ENCODE peak calls at places on chromosomes 11 and 22, in eight cellular contexts. W, E, Z, O, B, D, M and S are unnamed samples.

GRCh38 chr11:15336016-15336415 is 221.3 kb downstream of the INSC start:
- DNase-seq in W (no peak), E (no peak), Z (no peak), O (no peak), B (no peak), D (no peak), M (no peak), S (no peak)

GRCh38 chr22:25085930-25086901 is 113.4 kb upstream of the CRYBB3 start:
- DNase-seq in W (no peak), E (peak; percentile 47), Z (peak; percentile 30), O (no peak), B (no peak), D (peak; percentile 36), M (no peak), S (peak; percentile 89)

GRCh38 chr22:37287550-37287951 is 5.2 kb downstream of the CYTH4 start:
- DNase-seq in W (no peak), E (no peak), Z (no peak), O (no peak), B (no peak), D (no peak), M (no peak), S (no peak)

GRCh38 chr11:1873048-1873812 is 18.5 kb downstream of the PRR33 start:
- DNase-seq in W (peak; percentile 68), E (no peak), Z (no peak), O (no peak), B (no peak), D (peak; percentile 20), M (no peak), S (no peak)

GRCh38 chr22:41976961-41977566 is 7.8 kb downstream of the SEPTIN3 start:
- DNase-seq in W (no peak), E (no peak), Z (no peak), O (no peak), B (no peak), D (no peak), M (no peak), S (no peak)

GRCh38 chr11:794766-795637 is 3.1 kb downstream of the SLC25A22 start:
- DNase-seq in W (no peak), E (no peak), Z (peak; percentile 96), O (no peak), B (no peak), D (peak; percentile 56), M (no peak), S (no peak)

GRCh38 chr11:103544874-103545273 is 435.6 kb downstream of the DYNC2H1 start:
- DNase-seq in W (no peak), E (no peak), Z (no peak), O (no peak), B (no peak), D (no peak), M (no peak), S (no peak)

GRCh38 chr11:132852361-132852760 is 679.9 kb downstream of the OPCML start:
- DNase-seq in W (no peak), E (no peak), Z (no peak), O (no peak), B (no peak), D (no peak), M (no peak), S (no peak)

GRCh38 chr22:29078869-29079207 is 6.0 kb downstream of the KREMEN1 start:
- DNase-seq in W (no peak), E (no peak), Z (no peak), O (no peak), B (no peak), D (no peak), M (no peak), S (no peak)

GRCh38 chr22:19042285-19043110 is 79.7 kb downstream of the DGCR2 start:
- DNase-seq in W (peak; percentile 63), E (peak; percentile 38), Z (no peak), O (no peak), B (peak; percentile 39), D (no peak), M (no peak), S (no peak)

GRCh38 chr11:47225552-47226137 is 10.9 kb downstream of the DDB2 start:
- DNase-seq in W (no peak), E (no peak), Z (no peak), O (no peak), B (no peak), D (no peak), M (no peak), S (no peak)

GRCh38 chr11:61507962-61508824 is at the start of gene LRRC10B:
- DNase-seq in W (no peak), E (peak; percentile 72), Z (peak; percentile 40), O (no peak), B (no peak), D (no peak), M (no peak), S (no peak)

GRCh38 chr11:44430140-44430539 is 120.2 kb upstream of the ALX4 start:
- DNase-seq in W (no peak), E (no peak), Z (no peak), O (no peak), B (no peak), D (no peak), M (no peak), S (no peak)

GRCh38 chr22:24961217-24961844 is 8.8 kb downstream of the KIAA1671 start:
- DNase-seq in W (no peak), E (no peak), Z (no peak), O (no peak), B (peak; percentile 53), D (no peak), M (no peak), S (no peak)

GRCh38 chr22:28711820-28712777 is 29.5 kb downstream of the CHEK2 start:
- DNase-seq in W (no peak), E (no peak), Z (no peak), O (no peak), B (no peak), D (no peak), M (no peak), S (peak; percentile 28)

GRCh38 chr22:48090332-48090672 is 1327.9 kb downstream of the TBC1D22A start:
- DNase-seq in W (no peak), E (peak; percentile 41), Z (no peak), O (no peak), B (no peak), D (no peak), M (no peak), S (no peak)

GRCh38 chr11:2109541-2110019 is 29.6 kb downstream of the IGF2 start:
- DNase-seq in W (no peak), E (no peak), Z (no peak), O (no peak), B (no peak), D (no peak), M (no peak), S (no peak)

GRCh38 chr11:36288442-36289225 is 590 bp downstream of the COMMD9 start:
- DNase-seq in W (no peak), E (no peak), Z (no peak), O (no peak), B (no peak), D (no peak), M (no peak), S (no peak)

GRCh38 chr11:14378171-14378570 is 19.2 kb upstream of the RRAS2 start:
- DNase-seq in W (no peak), E (peak; percentile 61), Z (no peak), O (no peak), B (no peak), D (no peak), M (no peak), S (no peak)

GRCh38 chr11:108221401-108221800 is 1.0 kb downstream of the NPAT start:
- DNase-seq in W (no peak), E (no peak), Z (no peak), O (no peak), B (no peak), D (no peak), M (no peak), S (no peak)

GRCh38 chr11:1931326-1931725 is 11.8 kb downstream of the TNNT3 start:
- DNase-seq in W (no peak), E (no peak), Z (peak; percentile 17), O (no peak), B (no peak), D (no peak), M (no peak), S (no peak)

GRCh38 chr11:62025429-62026105 is 58.1 kb upstream of the FTH1 start:
- DNase-seq in W (peak; percentile 85), E (peak; percentile 88), Z (peak; percentile 68), O (peak; percentile 43), B (peak; percentile 66), D (peak; percentile 27), M (peak; percentile 24), S (peak; percentile 90)

GRCh38 chr22:39825661-39826102 is 67.9 kb downstream of the ENTHD1 start:
- DNase-seq in W (no peak), E (no peak), Z (no peak), O (no peak), B (no peak), D (no peak), M (no peak), S (no peak)

GRCh38 chr11:106990322-106990721 is 28.0 kb downstream of the GUCY1A2 start:
- DNase-seq in W (no peak), E (no peak), Z (no peak), O (no peak), B (no peak), D (no peak), M (no peak), S (no peak)

DNA sequence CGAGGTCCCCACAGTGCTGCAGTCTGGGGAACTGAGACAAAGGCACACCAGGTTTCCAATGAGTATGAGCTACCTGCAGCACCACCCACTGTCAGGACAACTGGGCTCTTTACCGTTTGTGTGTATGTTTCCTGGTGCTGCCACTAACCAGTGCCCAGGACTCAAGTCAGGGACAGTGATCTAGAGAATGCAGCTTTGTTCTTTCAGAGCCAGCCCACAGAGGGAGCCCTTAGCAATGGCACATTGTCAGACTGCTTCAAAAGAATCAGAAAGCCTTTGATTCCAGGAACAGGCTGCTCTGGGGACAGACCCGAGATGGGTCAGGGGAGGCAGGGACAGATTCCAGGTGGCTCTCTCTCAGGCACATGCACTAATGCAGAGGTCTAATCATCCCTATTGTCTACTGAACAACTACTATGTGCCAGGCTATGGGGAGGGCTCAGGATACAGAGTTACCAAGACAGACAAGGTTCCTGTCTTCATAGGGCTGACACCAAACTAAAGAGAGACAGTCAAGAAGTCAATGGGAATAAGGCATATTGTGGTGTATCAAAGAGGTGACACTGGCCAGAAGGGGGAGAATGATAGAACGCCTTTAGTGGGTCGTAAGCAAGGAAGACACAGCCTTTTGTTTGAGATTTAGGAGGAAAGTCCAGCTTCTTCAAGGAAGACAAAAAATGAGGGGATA is 103.7 kb downstream of the VPREB1 start:
- DNase-seq in W (no peak), E (no peak), Z (no peak), O (no peak), B (no peak), D (no peak), M (no peak), S (no peak)
- TF ChIP-seq POLR2A in W (no peak), E (no peak), Z (no peak), O (no peak), B (no peak), D (no peak), M (no peak), S (no peak)

GRCh38 chr11:26931248-26931631 is 62.7 kb upstream of the FIBIN start:
- DNase-seq in W (no peak), E (no peak), Z (no peak), O (no peak), B (no peak), D (no peak), M (no peak), S (no peak)
- TF ChIP-seq POLR2A in W (no peak), E (no peak), Z (no peak), O (no peak), B (no peak), D (no peak), M (no peak), S (no peak)

GRCh38 chr11:75562048-75562835 is at the start of gene SERPINH1:
- DNase-seq in W (peak; percentile 97), E (peak; percentile 92), Z (peak; percentile 91), O (peak; percentile 88), B (peak; percentile 87), D (peak; percentile 94), M (peak; percentile 79), S (peak; percentile 97)
- TF ChIP-seq POLR2A in W (peak; percentile 73), E (peak; percentile 88), Z (peak; percentile 94), O (no peak), B (peak; percentile 88), D (peak; percentile 81), M (peak; percentile 74), S (no peak)

GRCh38 chr22:44926124-44926475 is 83.7 kb downstream of the PHF21B start:
- DNase-seq in W (peak; percentile 54), E (no peak), Z (no peak), O (no peak), B (no peak), D (no peak), M (no peak), S (no peak)
- TF ChIP-seq POLR2A in W (no peak), E (no peak), Z (no peak), O (no peak), B (no peak), D (no peak), M (no peak), S (no peak)